ENCODE peak calls at places on chromosomes 2 and 18, in seven cellular contexts. One of them, this sample, is unnamed.
A peak's percentile ranks its signal among the peaks of the same experiment; 100 is the strongest.

GRCh38 chr2:178844269-178844668 is 37.0 kb upstream of the TTN start:
- DNase-seq in left lobe of liver: no peak
- DNase-seq in mesothelial cell of epicardium: no peak
- DNase-seq in NCI-H1105 treated with DMSO at 0.1 percent for 48 hours: no peak
- DNase-seq in hippocampal formation: no peak
- DNase-seq in DMS153: no peak
- DNase-seq in AG09309: no peak
- DNase-seq in this sample: no peak

GRCh38 chr2:238558456-238559099 is 131.9 kb downstream of the ASB1 start:
- DNase-seq in DMS153: no peak
- DNase-seq in AG09309: no peak
- DNase-seq in left lobe of liver: no peak
- DNase-seq in hippocampal formation: no peak
- DNase-seq in mesothelial cell of epicardium: no peak
- DNase-seq in NCI-H1105 treated with DMSO at 0.1 percent for 48 hours: no peak
- DNase-seq in this sample: no peak

GRCh38 chr2:70767699-70768584 is at the start of gene ADD2:
- DNase-seq in left lobe of liver: no peak
- DNase-seq in hippocampal formation: peak; percentile 19
- DNase-seq in AG09309: no peak
- DNase-seq in mesothelial cell of epicardium: peak; percentile 49
- DNase-seq in DMS153: peak; percentile 67
- DNase-seq in NCI-H1105 treated with DMSO at 0.1 percent for 48 hours: peak; percentile 44
- DNase-seq in this sample: no peak

GRCh38 chr2:237427807-237428506 is 14.0 kb upstream of the COL6A3 start:
- DNase-seq in left lobe of liver: no peak
- DNase-seq in NCI-H1105 treated with DMSO at 0.1 percent for 48 hours: no peak
- DNase-seq in mesothelial cell of epicardium: no peak
- DNase-seq in hippocampal formation: no peak
- DNase-seq in DMS153: no peak
- DNase-seq in AG09309: no peak
- DNase-seq in this sample: no peak

GRCh38 chr2:62568983-62569837 is 63.2 kb upstream of the TMEM17 start:
- DNase-seq in NCI-H1105 treated with DMSO at 0.1 percent for 48 hours: peak; percentile 33
- DNase-seq in hippocampal formation: no peak
- DNase-seq in AG09309: no peak
- DNase-seq in left lobe of liver: no peak
- DNase-seq in mesothelial cell of epicardium: no peak
- DNase-seq in DMS153: no peak
- DNase-seq in this sample: no peak

GRCh38 chr2:110904410-110905148 is 172.2 kb downstream of the ACOXL start:
- DNase-seq in NCI-H1105 treated with DMSO at 0.1 percent for 48 hours: no peak
- DNase-seq in DMS153: no peak
- DNase-seq in left lobe of liver: no peak
- DNase-seq in hippocampal formation: no peak
- DNase-seq in mesothelial cell of epicardium: no peak
- DNase-seq in AG09309: no peak
- DNase-seq in this sample: no peak

GRCh38 chr2:134763164-134763710 is 44.4 kb upstream of the TMEM163 start:
- DNase-seq in left lobe of liver: no peak
- DNase-seq in NCI-H1105 treated with DMSO at 0.1 percent for 48 hours: no peak
- DNase-seq in DMS153: no peak
- DNase-seq in AG09309: no peak
- DNase-seq in hippocampal formation: no peak
- DNase-seq in mesothelial cell of epicardium: no peak
- DNase-seq in this sample: no peak

GRCh38 chr2:41932241-41933034 is 115.4 kb upstream of the PKDCC start:
- DNase-seq in hippocampal formation: no peak
- DNase-seq in mesothelial cell of epicardium: no peak
- DNase-seq in DMS153: no peak
- DNase-seq in left lobe of liver: no peak
- DNase-seq in NCI-H1105 treated with DMSO at 0.1 percent for 48 hours: no peak
- DNase-seq in AG09309: no peak
- DNase-seq in this sample: no peak

GRCh38 chr2:40316631-40317030 is 135.3 kb downstream of the SLC8A1 start:
- DNase-seq in mesothelial cell of epicardium: no peak
- DNase-seq in NCI-H1105 treated with DMSO at 0.1 percent for 48 hours: no peak
- DNase-seq in AG09309: no peak
- DNase-seq in left lobe of liver: no peak
- DNase-seq in DMS153: no peak
- DNase-seq in hippocampal formation: no peak
- DNase-seq in this sample: no peak

GRCh38 chr2:144481666-144482065 is 38.3 kb downstream of the ZEB2 start:
- DNase-seq in DMS153: no peak
- DNase-seq in AG09309: no peak
- DNase-seq in hippocampal formation: no peak
- DNase-seq in left lobe of liver: no peak
- DNase-seq in mesothelial cell of epicardium: no peak
- DNase-seq in NCI-H1105 treated with DMSO at 0.1 percent for 48 hours: no peak
- DNase-seq in this sample: no peak

GRCh38 chr2:122023059-122023879 is 267.8 kb downstream of the TSN start:
- DNase-seq in hippocampal formation: no peak
- DNase-seq in NCI-H1105 treated with DMSO at 0.1 percent for 48 hours: peak; percentile 37
- DNase-seq in left lobe of liver: no peak
- DNase-seq in DMS153: no peak
- DNase-seq in AG09309: no peak
- DNase-seq in mesothelial cell of epicardium: peak; percentile 37
- DNase-seq in this sample: no peak

GRCh38 chr2:189661148-189661956 is at the start of gene ASNSD1:
- DNase-seq in AG09309: peak; percentile 99
- DNase-seq in NCI-H1105 treated with DMSO at 0.1 percent for 48 hours: peak; percentile 99
- DNase-seq in left lobe of liver: peak; percentile 98
- DNase-seq in mesothelial cell of epicardium: peak; percentile 99
- DNase-seq in DMS153: peak; percentile 100
- DNase-seq in hippocampal formation: peak; percentile 100
- DNase-seq in this sample: peak; percentile 97

GRCh38 chr2:24824966-24825882 is 32.0 kb downstream of the CENPO start:
- DNase-seq in NCI-H1105 treated with DMSO at 0.1 percent for 48 hours: no peak
- DNase-seq in left lobe of liver: peak; percentile 37
- DNase-seq in DMS153: no peak
- DNase-seq in mesothelial cell of epicardium: peak; percentile 22
- DNase-seq in AG09309: no peak
- DNase-seq in hippocampal formation: no peak
- DNase-seq in this sample: peak; percentile 1

GRCh38 chr2:194060269-194060668 is 1596.8 kb upstream of the SLC39A10 start:
- DNase-seq in left lobe of liver: no peak
- DNase-seq in mesothelial cell of epicardium: no peak
- DNase-seq in AG09309: no peak
- DNase-seq in hippocampal formation: no peak
- DNase-seq in DMS153: no peak
- DNase-seq in NCI-H1105 treated with DMSO at 0.1 percent for 48 hours: no peak
- DNase-seq in this sample: no peak

GRCh38 chr2:31297751-31298150 is 63.8 kb downstream of the EHD3 start:
- DNase-seq in DMS153: no peak
- DNase-seq in mesothelial cell of epicardium: no peak
- DNase-seq in hippocampal formation: no peak
- DNase-seq in AG09309: no peak
- DNase-seq in left lobe of liver: no peak
- DNase-seq in NCI-H1105 treated with DMSO at 0.1 percent for 48 hours: no peak
- DNase-seq in this sample: no peak

GRCh38 chr2:42961948-42962347 is 169.6 kb upstream of the HAAO start:
- DNase-seq in AG09309: no peak
- DNase-seq in mesothelial cell of epicardium: no peak
- DNase-seq in left lobe of liver: no peak
- DNase-seq in NCI-H1105 treated with DMSO at 0.1 percent for 48 hours: no peak
- DNase-seq in hippocampal formation: no peak
- DNase-seq in DMS153: no peak
- DNase-seq in this sample: no peak

GRCh38 chr2:68726608-68727367 is 7.8 kb upstream of the ARHGAP25 start:
- DNase-seq in NCI-H1105 treated with DMSO at 0.1 percent for 48 hours: no peak
- DNase-seq in DMS153: no peak
- DNase-seq in left lobe of liver: no peak
- DNase-seq in AG09309: no peak
- DNase-seq in hippocampal formation: no peak
- DNase-seq in mesothelial cell of epicardium: no peak
- DNase-seq in this sample: no peak

GRCh38 chr2:219645631-219646527 is 18.4 kb downstream of the SLC4A3 start:
- DNase-seq in NCI-H1105 treated with DMSO at 0.1 percent for 48 hours: no peak
- DNase-seq in DMS153: no peak
- DNase-seq in mesothelial cell of epicardium: no peak
- DNase-seq in AG09309: peak; percentile 56
- DNase-seq in hippocampal formation: no peak
- DNase-seq in left lobe of liver: no peak
- DNase-seq in this sample: no peak

GRCh38 chr2:69464575-69464974 is 27.3 kb upstream of the NFU1 start:
- DNase-seq in left lobe of liver: no peak
- DNase-seq in NCI-H1105 treated with DMSO at 0.1 percent for 48 hours: no peak
- DNase-seq in AG09309: peak; percentile 4
- DNase-seq in DMS153: no peak
- DNase-seq in mesothelial cell of epicardium: no peak
- DNase-seq in hippocampal formation: no peak
- DNase-seq in this sample: peak; percentile 58

GRCh38 chr2:111119004-111119846 is 1.5 kb upstream of the BCL2L11 start:
- DNase-seq in NCI-H1105 treated with DMSO at 0.1 percent for 48 hours: no peak
- DNase-seq in DMS153: no peak
- DNase-seq in AG09309: no peak
- DNase-seq in mesothelial cell of epicardium: peak; percentile 52
- DNase-seq in left lobe of liver: no peak
- DNase-seq in hippocampal formation: no peak
- DNase-seq in this sample: no peak

GRCh38 chr18:48031011-48031480 is 100.6 kb upstream of the SMAD2 start:
- DNase-seq in AG09309: no peak
- DNase-seq in DMS153: peak; percentile 69
- DNase-seq in hippocampal formation: peak; percentile 54
- DNase-seq in NCI-H1105 treated with DMSO at 0.1 percent for 48 hours: peak; percentile 86
- DNase-seq in left lobe of liver: peak; percentile 66
- DNase-seq in mesothelial cell of epicardium: peak; percentile 64
- DNase-seq in this sample: peak; percentile 80

GRCh38 chr2:89850881-89851582 is 1159.6 kb downstream of the RPIA start:
- DNase-seq in hippocampal formation: no peak
- DNase-seq in NCI-H1105 treated with DMSO at 0.1 percent for 48 hours: no peak
- DNase-seq in left lobe of liver: no peak
- DNase-seq in AG09309: no peak
- DNase-seq in mesothelial cell of epicardium: no peak
- DNase-seq in DMS153: no peak
- DNase-seq in this sample: no peak

GRCh38 chr18:74804677-74805076 is 207.0 kb downstream of the ZNF407 start:
- DNase-seq in DMS153: peak; percentile 33
- DNase-seq in mesothelial cell of epicardium: no peak
- DNase-seq in NCI-H1105 treated with DMSO at 0.1 percent for 48 hours: peak; percentile 6
- DNase-seq in hippocampal formation: no peak
- DNase-seq in left lobe of liver: no peak
- DNase-seq in AG09309: no peak
- DNase-seq in this sample: no peak

GRCh38 chr18:8706981-8707940 is 1.9 kb downstream of the MTCL1 start:
- DNase-seq in AG09309: peak; percentile 39
- DNase-seq in left lobe of liver: no peak
- DNase-seq in hippocampal formation: no peak
- DNase-seq in DMS153: peak; percentile 17
- DNase-seq in mesothelial cell of epicardium: peak; percentile 54
- DNase-seq in NCI-H1105 treated with DMSO at 0.1 percent for 48 hours: peak; percentile 45
- DNase-seq in this sample: no peak

GRCh38 chr2:187008111-187008510 is 159.1 kb upstream of the ZSWIM2 start:
- DNase-seq in DMS153: no peak
- DNase-seq in NCI-H1105 treated with DMSO at 0.1 percent for 48 hours: no peak
- DNase-seq in left lobe of liver: no peak
- DNase-seq in mesothelial cell of epicardium: no peak
- DNase-seq in hippocampal formation: no peak
- DNase-seq in AG09309: no peak
- DNase-seq in this sample: no peak

GRCh38 chr2:176554107-176555048 is 285.1 kb downstream of the MTX2 start:
- DNase-seq in DMS153: peak; percentile 72
- DNase-seq in mesothelial cell of epicardium: no peak
- DNase-seq in AG09309: no peak
- DNase-seq in NCI-H1105 treated with DMSO at 0.1 percent for 48 hours: peak; percentile 77
- DNase-seq in hippocampal formation: peak; percentile 76
- DNase-seq in left lobe of liver: peak; percentile 47
- DNase-seq in this sample: no peak

GRCh38 chr2:186687774-186688173 is 6.1 kb upstream of the FAM171B start:
- DNase-seq in NCI-H1105 treated with DMSO at 0.1 percent for 48 hours: peak; percentile 85
- DNase-seq in hippocampal formation: no peak
- DNase-seq in mesothelial cell of epicardium: no peak
- DNase-seq in DMS153: no peak
- DNase-seq in left lobe of liver: no peak
- DNase-seq in AG09309: no peak
- DNase-seq in this sample: no peak

GRCh38 chr2:128369126-128369555 is 50.5 kb upstream of the HS6ST1 start:
- DNase-seq in AG09309: no peak
- DNase-seq in DMS153: no peak
- DNase-seq in NCI-H1105 treated with DMSO at 0.1 percent for 48 hours: no peak
- DNase-seq in hippocampal formation: no peak
- DNase-seq in mesothelial cell of epicardium: peak; percentile 39
- DNase-seq in left lobe of liver: no peak
- DNase-seq in this sample: no peak

GRCh38 chr18:51946946-51947345 is 393.1 kb upstream of the DCC start:
- DNase-seq in mesothelial cell of epicardium: no peak
- DNase-seq in NCI-H1105 treated with DMSO at 0.1 percent for 48 hours: no peak
- DNase-seq in hippocampal formation: no peak
- DNase-seq in DMS153: no peak
- DNase-seq in AG09309: no peak
- DNase-seq in left lobe of liver: no peak
- DNase-seq in this sample: no peak

GRCh38 chr18:8635087-8635486 is 25.9 kb downstream of the RAB12 start:
- DNase-seq in DMS153: no peak
- DNase-seq in mesothelial cell of epicardium: no peak
- DNase-seq in left lobe of liver: no peak
- DNase-seq in AG09309: no peak
- DNase-seq in NCI-H1105 treated with DMSO at 0.1 percent for 48 hours: no peak
- DNase-seq in hippocampal formation: no peak
- DNase-seq in this sample: no peak

GRCh38 chr18:78992041-78992735 is 12.6 kb downstream of the SALL3 start:
- DNase-seq in mesothelial cell of epicardium: no peak
- DNase-seq in DMS153: no peak
- DNase-seq in AG09309: no peak
- DNase-seq in NCI-H1105 treated with DMSO at 0.1 percent for 48 hours: no peak
- DNase-seq in hippocampal formation: no peak
- DNase-seq in left lobe of liver: no peak
- DNase-seq in this sample: no peak

GRCh38 chr2:118123561-118124232 is 35.4 kb downstream of the INSIG2 start:
- DNase-seq in hippocampal formation: no peak
- DNase-seq in NCI-H1105 treated with DMSO at 0.1 percent for 48 hours: no peak
- DNase-seq in AG09309: peak; percentile 97
- DNase-seq in mesothelial cell of epicardium: no peak
- DNase-seq in DMS153: no peak
- DNase-seq in left lobe of liver: no peak
- DNase-seq in this sample: no peak

GRCh38 chr2:53403836-53404413 is 363.7 kb upstream of the CHAC2 start:
- DNase-seq in mesothelial cell of epicardium: no peak
- DNase-seq in hippocampal formation: no peak
- DNase-seq in DMS153: no peak
- DNase-seq in AG09309: peak; percentile 39
- DNase-seq in NCI-H1105 treated with DMSO at 0.1 percent for 48 hours: no peak
- DNase-seq in left lobe of liver: no peak
- DNase-seq in this sample: no peak